ENCODE peak calls at places on chromosomes 13 and 19, in ten cellular contexts. V is fibroblast of lung, A is IMR-90, P is breast epithelium, X is psoas muscle, Y is upper lobe of left lung, N is K562, K is ovary, Z is gastrocnemius medialis, H is tibial artery. S is an unnamed sample. For H3K36me3, the result is how much of the 10 kb centered on the place peaks cover.

GRCh38 chr13:76293346-76293745 is 592.9 kb downstream of the KCTD12 start:
- DNase-seq in V (peak), A (peak), P (no peak), X (no peak), Y (no peak), N (no peak), K (no peak), Z (no peak), H (no peak), S (no peak)

GRCh38 chr13:51342706-51343105 is 3.2 kb downstream of the SERPINE3 start:
- DNase-seq in V (peak), A (peak), P (no peak), X (no peak), Y (no peak), N (no peak), K (no peak), Z (no peak), H (no peak), S (no peak)

GRCh38 chr19:54606230-54606629 is 12.8 kb downstream of the LILRA1 start:
- DNase-seq in V (no peak), A (no peak), P (no peak), X (no peak), Y (no peak), N (no peak), K (no peak), Z (no peak), H (no peak), S (no peak)

GRCh38 chr13:29763426-29764180 is 86.8 kb downstream of the UBL3 start:
- DNase-seq in V (no peak), A (no peak), P (no peak), X (no peak), Y (no peak), N (no peak), K (no peak), Z (no peak), H (no peak), S (no peak)

GRCh38 chr19:11421607-11422098 is 2.5 kb upstream of the RGL3 start:
- DNase-seq in V (no peak), A (no peak), P (no peak), X (peak), Y (peak), N (peak), K (peak), Z (no peak), H (peak), S (no peak)

GRCh38 chr19:41691268-41691970 is 3.3 kb upstream of the CEACAM7 start:
- DNase-seq in V (no peak), A (no peak), P (no peak), X (no peak), Y (no peak), N (peak), K (no peak), Z (no peak), H (no peak), S (no peak)

GRCh38 chr19:38391911-38392464 is 3.5 kb downstream of the SPRED3 start:
- DNase-seq in V (no peak), A (no peak), P (no peak), X (no peak), Y (no peak), N (no peak), K (no peak), Z (no peak), H (no peak), S (no peak)

GRCh38 chr13:79966502-79966901 is 374.4 kb downstream of the SPRY2 start:
- DNase-seq in V (no peak), A (no peak), P (no peak), X (no peak), Y (no peak), N (no peak), K (no peak), Z (no peak), H (no peak), S (no peak)

GRCh38 chr13:70125693-70126092 is 17.4 kb upstream of the KLHL1 start:
- DNase-seq in V (no peak), A (no peak), P (no peak), X (no peak), Y (no peak), N (no peak), K (no peak), Z (no peak), H (no peak), S (no peak)

GRCh38 chr19:24078688-24079087 is 8.3 kb upstream of the ZNF254 start:
- DNase-seq in V (no peak), A (no peak), P (no peak), X (no peak), Y (no peak), N (no peak), K (no peak), Z (no peak), H (no peak), S (no peak)

GRCh38 chr13:98014766-98015165 is 61.3 kb downstream of the IPO5 start:
- DNase-seq in V (peak), A (peak), P (no peak), X (no peak), Y (no peak), N (no peak), K (no peak), Z (no peak), H (no peak), S (no peak)

GRCh38 chr19:54616840-54617560 is 13.3 kb upstream of the LILRB1 start:
- DNase-seq in V (no peak), A (no peak), P (no peak), X (no peak), Y (no peak), N (no peak), K (no peak), Z (no peak), H (no peak), S (no peak)

GRCh38 chr13:29849071-29849541 is 1.3 kb downstream of the UBL3 start:
- DNase-seq in V (peak), A (peak), P (no peak), X (no peak), Y (no peak), N (no peak), K (no peak), Z (no peak), H (peak), S (no peak)

GRCh38 chr19:11699931-11700794 is 38.6 kb downstream of the ZNF823 start:
- DNase-seq in V (peak), A (peak), P (no peak), X (no peak), Y (no peak), N (peak), K (no peak), Z (no peak), H (no peak), S (no peak)

GRCh38 chr19:18203408-18203862 is 407 bp downstream of the RAB3A start:
- DNase-seq in V (no peak), A (no peak), P (peak), X (peak), Y (peak), N (peak), K (no peak), Z (no peak), H (peak), S (no peak)

GRCh38 chr19:46387713-46388130 is 25.6 kb downstream of the CCDC8 start:
- DNase-seq in V (no peak), A (no peak), P (no peak), X (no peak), Y (no peak), N (no peak), K (no peak), Z (no peak), H (no peak), S (peak)

GRCh38 chr13:40438022-40438692 is 228.3 kb downstream of the FOXO1 start:
- DNase-seq in V (no peak), A (no peak), P (no peak), X (no peak), Y (no peak), N (no peak), K (no peak), Z (no peak), H (no peak), S (no peak)

GRCh38 chr13:113417008-113417735 is 36.1 kb downstream of the ADPRHL1 start:
- DNase-seq in V (no peak), A (no peak), P (no peak), X (no peak), Y (no peak), N (no peak), K (no peak), Z (no peak), H (no peak), S (no peak)

GRCh38 chr13:30446122-30446500 is 19.6 kb downstream of the HMGB1 start:
- DNase-seq in V (no peak), A (no peak), P (no peak), X (no peak), Y (no peak), N (no peak), K (no peak), Z (no peak), H (no peak), S (no peak)

GRCh38 chr19:45492627-45493470 is 4.0 kb downstream of the RTN2 start:
- DNase-seq in V (peak), A (peak), P (peak), X (peak), Y (peak), N (peak), K (no peak), Z (peak), H (peak), S (peak)

GRCh38 chr13:63085851-63086250 is 1670.2 kb upstream of the PCDH20 start:
- DNase-seq in V (no peak), A (no peak), P (no peak), X (no peak), Y (no peak), N (no peak), K (no peak), Z (no peak), H (no peak), S (no peak)

GRCh38 chr13:60590775-60591174 is 193.8 kb downstream of the TDRD3 start:
- DNase-seq in V (peak), A (no peak), P (no peak), X (no peak), Y (no peak), N (no peak), K (no peak), Z (no peak), H (no peak), S (no peak)

GRCh38 chr13:84648069-84648640 is 765.9 kb upstream of the SLITRK1 start:
- DNase-seq in V (no peak), A (no peak), P (no peak), X (no peak), Y (no peak), N (no peak), K (no peak), Z (no peak), H (no peak), S (no peak)

GRCh38 chr19:48631254-48631653 is 5.9 kb downstream of the DBP start:
- DNase-seq in V (no peak), A (no peak), P (no peak), X (no peak), Y (no peak), N (no peak), K (peak), Z (no peak), H (no peak), S (peak)

GRCh38 chr13:91726666-91727065 is 328.2 kb downstream of the GPC5 start:
- DNase-seq in V (no peak), A (no peak), P (no peak), X (no peak), Y (no peak), N (no peak), K (no peak), Z (no peak), H (no peak), S (no peak)

GRCh38 chr19:13574933-13575332 is 68.7 kb upstream of the CACNA1A start:
- DNase-seq in V (no peak), A (peak), P (no peak), X (no peak), Y (no peak), N (peak), K (no peak), Z (no peak), H (no peak), S (no peak)

GRCh38 chr19:58319241-58319640 is 7.6 kb upstream of the ZSCAN22 start:
- DNase-seq in V (no peak), A (no peak), P (peak), X (no peak), Y (no peak), N (no peak), K (no peak), Z (no peak), H (no peak), S (no peak)

GRCh38 chr13:92716749-92717148 is 509.9 kb upstream of the GPC6 start:
- DNase-seq in V (peak), A (peak), P (no peak), X (no peak), Y (no peak), N (no peak), K (no peak), Z (no peak), H (no peak), S (no peak)

GRCh38 chr19:15297416-15298224 is 34.7 kb downstream of the BRD4 start:
- DNase-seq in V (peak), A (peak), P (no peak), X (no peak), Y (peak), N (no peak), K (no peak), Z (no peak), H (no peak), S (no peak)

GRCh38 chr13:40672310-40673060 is 6.0 kb upstream of the FOXO1 start:
- DNase-seq in V (peak), A (peak), P (no peak), X (no peak), Y (no peak), N (peak), K (no peak), Z (no peak), H (no peak), S (no peak)

GRCh38 chr13:105338044-105338443 is 1197.4 kb downstream of the EFNB2 start:
- DNase-seq in V (no peak), A (no peak), P (no peak), X (no peak), Y (no peak), N (no peak), K (no peak), Z (no peak), H (no peak), S (no peak)

GRCh38 chr13:105333416-105333815 is 1202.0 kb downstream of the EFNB2 start:
- DNase-seq in V (peak), A (peak), P (no peak), X (no peak), Y (no peak), N (no peak), K (no peak), Z (no peak), H (no peak), S (no peak)

GRCh38 chr13:105336706-105337582 is 1198.5 kb downstream of the EFNB2 start:
- DNase-seq in V (peak), A (peak), P (no peak), X (no peak), Y (peak), N (no peak), K (no peak), Z (no peak), H (no peak), S (no peak)

GRCh38 chr13:105338773-105339172 is 1196.7 kb downstream of the EFNB2 start:
- DNase-seq in V (no peak), A (no peak), P (no peak), X (no peak), Y (no peak), N (no peak), K (no peak), Z (no peak), H (no peak), S (no peak)

DNA sequence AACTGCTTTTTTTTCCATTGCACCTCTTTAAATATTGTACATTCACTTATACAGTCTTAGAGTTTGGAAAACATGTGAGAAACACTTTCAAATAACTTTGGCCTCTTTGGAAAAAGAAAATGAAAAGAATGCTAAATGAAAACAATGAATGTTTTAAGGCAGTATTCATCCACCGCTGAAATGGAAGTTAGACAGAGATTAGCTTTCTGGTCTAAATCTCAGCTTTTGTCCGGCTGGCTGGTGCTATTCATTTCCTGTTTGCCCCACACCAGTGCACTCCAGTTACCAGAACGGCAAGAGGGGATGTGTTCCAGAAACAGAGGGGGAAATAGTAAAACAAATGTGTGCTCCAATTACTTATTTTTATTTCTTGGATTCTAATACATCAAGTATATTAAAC is 1201.3 kb downstream of the EFNB2 start:
- DNase-seq in V (peak), A (peak), P (no peak), X (no peak), Y (no peak), N (no peak), K (no peak), Z (no peak), H (no peak), S (no peak)
- H3K27ac ChIP-seq in V (peak), A (peak), P (no peak), X (no peak), Y (no peak), N (no peak), K (no peak), Z (no peak), H (peak), S (peak)

GRCh38 chr19:7907544-7907943 is 3.9 kb downstream of the MAP2K7 start:
- DNase-seq in V (no peak), A (no peak), P (no peak), X (no peak), Y (no peak), N (no peak), K (peak), Z (no peak), H (no peak), S (no peak)
- H3K36me3 ChIP-seq in V (under half), A (under half), P (under half), X (under half), Y (under half), N (half or more), K (under half), Z (under half), H (half or more), S (under half)

GRCh38 chr13:86725105-86725504 is 925.9 kb upstream of the SLITRK6 start:
- DNase-seq in V (no peak), A (no peak), P (no peak), X (no peak), Y (no peak), N (no peak), K (no peak), Z (no peak), H (no peak), S (no peak)
- TF ChIP-seq CTCF in V (peak), A (no peak), P (no peak), X (no peak), Y (no peak), N (no peak), K (no peak), Z (no peak), H (no peak), S (no peak)

GRCh38 chr19:3516675-3517207 is 10.6 kb downstream of the FZR1 start:
- DNase-seq in V (no peak), A (no peak), P (no peak), X (no peak), Y (no peak), N (no peak), K (no peak), Z (peak), H (no peak), S (no peak)

GRCh38 chr19:3517638-3518037 is 11.5 kb downstream of the FZR1 start:
- DNase-seq in V (no peak), A (no peak), P (no peak), X (no peak), Y (no peak), N (no peak), K (no peak), Z (no peak), H (no peak), S (no peak)

GRCh38 chr19:3518231-3518630 is 12.1 kb downstream of the FZR1 start:
- DNase-seq in V (no peak), A (no peak), P (no peak), X (no peak), Y (no peak), N (no peak), K (no peak), Z (no peak), H (no peak), S (no peak)

GRCh38 chr19:3514930-3515329 is 8.8 kb downstream of the FZR1 start:
- DNase-seq in V (no peak), A (peak), P (no peak), X (no peak), Y (no peak), N (no peak), K (no peak), Z (no peak), H (no peak), S (no peak)

DNA sequence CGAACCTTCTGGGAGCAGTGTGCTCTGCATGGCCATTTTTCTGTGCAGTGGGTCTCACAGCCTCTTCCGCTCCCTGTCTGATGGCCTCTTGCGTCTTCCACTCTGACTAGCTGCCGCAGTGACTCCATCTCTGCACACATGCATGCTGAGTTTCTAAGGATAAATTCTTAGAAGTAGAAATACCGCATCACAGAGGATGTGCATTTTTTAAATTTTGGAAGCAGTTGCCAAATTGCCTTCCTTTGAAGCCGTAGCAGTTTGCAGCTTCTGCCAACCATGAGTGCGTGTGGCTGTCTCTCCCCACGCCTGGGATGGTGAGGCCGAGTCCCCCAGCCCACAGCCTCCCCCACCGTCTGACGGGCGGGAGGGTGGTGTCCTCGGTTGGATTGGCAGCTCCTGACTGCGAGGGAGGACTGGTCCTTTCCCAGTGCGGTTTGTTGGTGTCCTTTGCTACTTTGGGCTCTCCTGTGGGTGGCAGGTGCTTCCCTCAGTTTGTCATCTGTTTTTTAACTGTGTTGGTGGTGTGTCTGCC is 9.8 kb downstream of the FZR1 start:
- DNase-seq in V (peak), A (peak), P (no peak), X (no peak), Y (no peak), N (no peak), K (no peak), Z (no peak), H (no peak), S (no peak)
- H3K27ac ChIP-seq in V (no peak), A (no peak), P (no peak), X (peak), Y (no peak), N (no peak), K (no peak), Z (peak), H (no peak), S (no peak)

GRCh38 chr19:44232867-44233266 is 20.5 kb downstream of the ZNF227 start:
- DNase-seq in V (no peak), A (no peak), P (no peak), X (no peak), Y (no peak), N (no peak), K (no peak), Z (no peak), H (no peak), S (no peak)
- H3K36me3 ChIP-seq in V (under half), A (half or more), P (half or more), X (under half), Y (half or more), N (under half), K (under half), Z (under half), H (half or more), S (half or more)

DNA sequence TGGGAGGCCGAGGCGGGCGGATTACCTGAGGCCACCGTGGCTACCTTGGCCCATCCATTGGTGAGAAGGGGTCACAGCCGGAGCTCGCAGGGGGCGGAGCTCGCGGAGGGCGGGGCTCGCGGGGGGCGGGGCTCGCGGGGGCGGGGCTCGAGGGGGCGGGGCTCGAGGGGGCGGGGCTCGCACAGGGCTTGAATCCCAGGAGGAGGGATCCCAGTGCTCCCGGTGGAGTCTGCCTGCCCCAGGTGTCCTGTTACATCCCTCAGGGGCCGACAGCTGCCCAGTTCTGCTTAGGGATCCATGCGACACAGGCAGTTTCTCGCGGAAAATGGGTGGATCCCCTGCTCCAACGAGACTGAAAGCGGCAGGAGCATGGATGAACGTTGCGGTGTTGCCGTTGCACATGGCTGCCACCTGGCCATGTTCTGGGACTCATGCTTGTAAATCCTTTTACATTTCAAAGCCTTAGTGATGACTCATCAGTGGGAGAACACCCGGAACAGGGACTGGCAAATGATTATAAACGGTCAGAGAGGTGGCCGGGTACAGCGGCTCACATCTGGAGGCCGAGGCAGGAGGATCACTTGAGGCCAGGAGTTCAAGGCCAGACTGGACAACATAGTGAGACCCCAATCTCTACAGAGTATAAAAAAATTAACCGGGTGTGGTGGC is 25.1 kb downstream of the TMPRSS9 start:
- DNase-seq in V (peak), A (peak), P (peak), X (peak), Y (peak), N (peak), K (no peak), Z (no peak), H (no peak), S (no peak)
- TF ChIP-seq CTCF in V (no peak), A (no peak), P (no peak), X (no peak), Y (no peak), N (no peak), K (no peak), Z (no peak), H (no peak), S (no peak)